ENCODE peak calls at places on chromosome 11, in ten cellular contexts. One of them, this sample, is unnamed.

GRCh38 chr11:65298131-65298535 is 16.5 kb upstream of the CDC42EP2 start:
- DNase-seq in lung: peak
- DNase-seq in activated CD8-positive, alpha-beta T cell treated with anti-CD3 and anti-CD28 coated beads for 36 hours: no peak
- DNase-seq in HEK293T: no peak
- DNase-seq in hypothalamus: no peak
- DNase-seq in activated naive CD8-positive, alpha-beta T cell treated with anti-CD3 and anti-CD28 coated beads, Interleukin-2, amount 50 U/mL, for 16 hours: no peak
- DNase-seq in Caco-2: no peak
- DNase-seq in stimulated activated CD4-positive, alpha-beta T cell treated with anti-CD3 and anti-CD28 coated beads, Interleukin-4, amount 100 ng/mL, for 24 hours: no peak
- DNase-seq in heart right ventricle: peak
- DNase-seq in GDM1: no peak
- DNase-seq in this sample: peak

GRCh38 chr11:73393011-73393380 is 16.8 kb downstream of the RELT start:
- DNase-seq in lung: no peak
- DNase-seq in activated CD8-positive, alpha-beta T cell treated with anti-CD3 and anti-CD28 coated beads for 36 hours: no peak
- DNase-seq in HEK293T: no peak
- DNase-seq in hypothalamus: no peak
- DNase-seq in activated naive CD8-positive, alpha-beta T cell treated with anti-CD3 and anti-CD28 coated beads, Interleukin-2, amount 50 U/mL, for 16 hours: no peak
- DNase-seq in Caco-2: no peak
- DNase-seq in stimulated activated CD4-positive, alpha-beta T cell treated with anti-CD3 and anti-CD28 coated beads, Interleukin-4, amount 100 ng/mL, for 24 hours: no peak
- DNase-seq in heart right ventricle: no peak
- DNase-seq in GDM1: no peak
- DNase-seq in this sample: no peak

GRCh38 chr11:30172872-30173271 is 57.9 kb upstream of the FSHB start:
- DNase-seq in lung: no peak
- DNase-seq in activated CD8-positive, alpha-beta T cell treated with anti-CD3 and anti-CD28 coated beads for 36 hours: no peak
- DNase-seq in HEK293T: no peak
- DNase-seq in hypothalamus: no peak
- DNase-seq in activated naive CD8-positive, alpha-beta T cell treated with anti-CD3 and anti-CD28 coated beads, Interleukin-2, amount 50 U/mL, for 16 hours: no peak
- DNase-seq in Caco-2: no peak
- DNase-seq in stimulated activated CD4-positive, alpha-beta T cell treated with anti-CD3 and anti-CD28 coated beads, Interleukin-4, amount 100 ng/mL, for 24 hours: no peak
- DNase-seq in heart right ventricle: no peak
- DNase-seq in GDM1: no peak
- DNase-seq in this sample: no peak

GRCh38 chr11:3995949-3996554 is 98.5 kb upstream of the RRM1 start:
- DNase-seq in lung: no peak
- DNase-seq in activated CD8-positive, alpha-beta T cell treated with anti-CD3 and anti-CD28 coated beads for 36 hours: no peak
- DNase-seq in HEK293T: no peak
- DNase-seq in hypothalamus: no peak
- DNase-seq in activated naive CD8-positive, alpha-beta T cell treated with anti-CD3 and anti-CD28 coated beads, Interleukin-2, amount 50 U/mL, for 16 hours: no peak
- DNase-seq in Caco-2: no peak
- DNase-seq in stimulated activated CD4-positive, alpha-beta T cell treated with anti-CD3 and anti-CD28 coated beads, Interleukin-4, amount 100 ng/mL, for 24 hours: no peak
- DNase-seq in heart right ventricle: no peak
- DNase-seq in GDM1: no peak
- DNase-seq in this sample: no peak

GRCh38 chr11:87421422-87421821 is 383.7 kb downstream of the TMEM135 start:
- DNase-seq in lung: peak
- DNase-seq in activated CD8-positive, alpha-beta T cell treated with anti-CD3 and anti-CD28 coated beads for 36 hours: peak
- DNase-seq in HEK293T: peak
- DNase-seq in hypothalamus: no peak
- DNase-seq in activated naive CD8-positive, alpha-beta T cell treated with anti-CD3 and anti-CD28 coated beads, Interleukin-2, amount 50 U/mL, for 16 hours: no peak
- DNase-seq in Caco-2: peak
- DNase-seq in stimulated activated CD4-positive, alpha-beta T cell treated with anti-CD3 and anti-CD28 coated beads, Interleukin-4, amount 100 ng/mL, for 24 hours: peak
- DNase-seq in heart right ventricle: no peak
- DNase-seq in GDM1: peak
- DNase-seq in this sample: no peak

GRCh38 chr11:119478711-119479285 is 55.8 kb upstream of the THY1 start:
- DNase-seq in lung: no peak
- DNase-seq in activated CD8-positive, alpha-beta T cell treated with anti-CD3 and anti-CD28 coated beads for 36 hours: no peak
- DNase-seq in HEK293T: no peak
- DNase-seq in hypothalamus: no peak
- DNase-seq in activated naive CD8-positive, alpha-beta T cell treated with anti-CD3 and anti-CD28 coated beads, Interleukin-2, amount 50 U/mL, for 16 hours: no peak
- DNase-seq in Caco-2: peak
- DNase-seq in stimulated activated CD4-positive, alpha-beta T cell treated with anti-CD3 and anti-CD28 coated beads, Interleukin-4, amount 100 ng/mL, for 24 hours: no peak
- DNase-seq in heart right ventricle: no peak
- DNase-seq in GDM1: no peak
- DNase-seq in this sample: no peak

GRCh38 chr11:14974723-14975587 is 2.8 kb upstream of the CALCA start:
- DNase-seq in lung: no peak
- DNase-seq in activated CD8-positive, alpha-beta T cell treated with anti-CD3 and anti-CD28 coated beads for 36 hours: peak
- DNase-seq in HEK293T: peak
- DNase-seq in hypothalamus: no peak
- DNase-seq in activated naive CD8-positive, alpha-beta T cell treated with anti-CD3 and anti-CD28 coated beads, Interleukin-2, amount 50 U/mL, for 16 hours: no peak
- DNase-seq in Caco-2: peak
- DNase-seq in stimulated activated CD4-positive, alpha-beta T cell treated with anti-CD3 and anti-CD28 coated beads, Interleukin-4, amount 100 ng/mL, for 24 hours: peak
- DNase-seq in heart right ventricle: peak
- DNase-seq in GDM1: no peak
- DNase-seq in this sample: no peak

GRCh38 chr11:129881570-129882170 is 13.7 kb downstream of the NFRKB start:
- DNase-seq in lung: no peak
- DNase-seq in activated CD8-positive, alpha-beta T cell treated with anti-CD3 and anti-CD28 coated beads for 36 hours: peak
- DNase-seq in HEK293T: peak
- DNase-seq in hypothalamus: no peak
- DNase-seq in activated naive CD8-positive, alpha-beta T cell treated with anti-CD3 and anti-CD28 coated beads, Interleukin-2, amount 50 U/mL, for 16 hours: no peak
- DNase-seq in Caco-2: peak
- DNase-seq in stimulated activated CD4-positive, alpha-beta T cell treated with anti-CD3 and anti-CD28 coated beads, Interleukin-4, amount 100 ng/mL, for 24 hours: peak
- DNase-seq in heart right ventricle: no peak
- DNase-seq in GDM1: no peak
- DNase-seq in this sample: no peak